ENCODE peak calls at places on chromosome 2, in nine cellular contexts. One of them, this sample, is unnamed.

GRCh38 chr2:27792759-27793158 is 21.2 kb downstream of the MRPL33 start:
- DNase-seq in A549: no peak
- DNase-seq in endothelial cell: no peak
- DNase-seq in BJ: no peak
- DNase-seq in fibroblast of pulmonary artery: peak
- DNase-seq in foreskin fibroblast: peak
- DNase-seq in glutamatergic neuron: no peak
- DNase-seq in prostate gland: no peak
- DNase-seq in heart right ventricle: no peak
- DNase-seq in this sample: peak

GRCh38 chr2:237184192-237184922 is 98.7 kb downstream of the COPS8 start:
- DNase-seq in A549: peak
- DNase-seq in endothelial cell: no peak
- DNase-seq in BJ: no peak
- DNase-seq in fibroblast of pulmonary artery: peak
- DNase-seq in foreskin fibroblast: peak
- DNase-seq in glutamatergic neuron: no peak
- DNase-seq in prostate gland: no peak
- DNase-seq in heart right ventricle: no peak
- DNase-seq in this sample: peak

GRCh38 chr2:105814291-105814940 is 69.7 kb downstream of the NCK2 start:
- DNase-seq in A549: no peak
- DNase-seq in endothelial cell: no peak
- DNase-seq in BJ: no peak
- DNase-seq in fibroblast of pulmonary artery: no peak
- DNase-seq in foreskin fibroblast: peak
- DNase-seq in glutamatergic neuron: no peak
- DNase-seq in prostate gland: no peak
- DNase-seq in heart right ventricle: no peak
- DNase-seq in this sample: peak

GRCh38 chr2:47867205-47867604 is 39.1 kb downstream of the FBXO11 start:
- DNase-seq in A549: peak
- DNase-seq in endothelial cell: no peak
- DNase-seq in BJ: peak
- DNase-seq in fibroblast of pulmonary artery: peak
- DNase-seq in foreskin fibroblast: peak
- DNase-seq in glutamatergic neuron: no peak
- DNase-seq in prostate gland: no peak
- DNase-seq in heart right ventricle: peak
- DNase-seq in this sample: peak

GRCh38 chr2:41720702-41721344 is 327.0 kb upstream of the PKDCC start:
- DNase-seq in A549: no peak
- DNase-seq in endothelial cell: no peak
- DNase-seq in BJ: no peak
- DNase-seq in fibroblast of pulmonary artery: peak
- DNase-seq in foreskin fibroblast: peak
- DNase-seq in glutamatergic neuron: no peak
- DNase-seq in prostate gland: no peak
- DNase-seq in heart right ventricle: no peak
- DNase-seq in this sample: no peak

GRCh38 chr2:135227386-135227785 is 175.3 kb downstream of the RAB3GAP1 start:
- DNase-seq in A549: no peak
- DNase-seq in endothelial cell: no peak
- DNase-seq in BJ: peak
- DNase-seq in fibroblast of pulmonary artery: no peak
- DNase-seq in foreskin fibroblast: peak
- DNase-seq in glutamatergic neuron: no peak
- DNase-seq in prostate gland: no peak
- DNase-seq in heart right ventricle: no peak
- DNase-seq in this sample: no peak

GRCh38 chr2:10773841-10774341 is 38.7 kb downstream of the PDIA6 start:
- DNase-seq in A549: no peak
- DNase-seq in endothelial cell: no peak
- DNase-seq in BJ: no peak
- DNase-seq in fibroblast of pulmonary artery: no peak
- DNase-seq in foreskin fibroblast: no peak
- DNase-seq in glutamatergic neuron: no peak
- DNase-seq in prostate gland: peak
- DNase-seq in heart right ventricle: no peak
- DNase-seq in this sample: peak

GRCh38 chr2:238380336-238380735 is 46.4 kb upstream of the ASB1 start:
- DNase-seq in A549: no peak
- DNase-seq in endothelial cell: no peak
- DNase-seq in BJ: no peak
- DNase-seq in fibroblast of pulmonary artery: no peak
- DNase-seq in foreskin fibroblast: no peak
- DNase-seq in glutamatergic neuron: no peak
- DNase-seq in prostate gland: no peak
- DNase-seq in heart right ventricle: no peak
- DNase-seq in this sample: no peak

GRCh38 chr2:59733970-59734369 is 819.5 kb downstream of the BCL11A start:
- DNase-seq in A549: no peak
- DNase-seq in endothelial cell: no peak
- DNase-seq in BJ: no peak
- DNase-seq in fibroblast of pulmonary artery: no peak
- DNase-seq in foreskin fibroblast: no peak
- DNase-seq in glutamatergic neuron: no peak
- DNase-seq in prostate gland: no peak
- DNase-seq in heart right ventricle: no peak
- DNase-seq in this sample: no peak

GRCh38 chr2:237429761-237430160 is 15.8 kb upstream of the COL6A3 start:
- DNase-seq in A549: no peak
- DNase-seq in endothelial cell: no peak
- DNase-seq in BJ: no peak
- DNase-seq in fibroblast of pulmonary artery: no peak
- DNase-seq in foreskin fibroblast: peak
- DNase-seq in glutamatergic neuron: no peak
- DNase-seq in prostate gland: no peak
- DNase-seq in heart right ventricle: no peak
- DNase-seq in this sample: no peak

GRCh38 chr2:137968477-137969417 is 4.5 kb downstream of the HNMT start:
- DNase-seq in A549: no peak
- DNase-seq in endothelial cell: no peak
- DNase-seq in BJ: no peak
- DNase-seq in fibroblast of pulmonary artery: no peak
- DNase-seq in foreskin fibroblast: no peak
- DNase-seq in glutamatergic neuron: no peak
- DNase-seq in prostate gland: no peak
- DNase-seq in heart right ventricle: no peak
- DNase-seq in this sample: no peak

GRCh38 chr2:146850746-146851145 is 994.1 kb upstream of the ACVR2A start:
- DNase-seq in A549: no peak
- DNase-seq in endothelial cell: no peak
- DNase-seq in BJ: no peak
- DNase-seq in fibroblast of pulmonary artery: no peak
- DNase-seq in foreskin fibroblast: no peak
- DNase-seq in glutamatergic neuron: no peak
- DNase-seq in prostate gland: no peak
- DNase-seq in heart right ventricle: no peak
- DNase-seq in this sample: no peak

GRCh38 chr2:1654696-1655374 is 89.5 kb downstream of the PXDN start:
- DNase-seq in A549: no peak
- DNase-seq in endothelial cell: no peak
- DNase-seq in BJ: no peak
- DNase-seq in fibroblast of pulmonary artery: no peak
- DNase-seq in foreskin fibroblast: no peak
- DNase-seq in glutamatergic neuron: no peak
- DNase-seq in prostate gland: no peak
- DNase-seq in heart right ventricle: no peak
- DNase-seq in this sample: no peak

GRCh38 chr2:96802281-96802595 is 13.8 kb upstream of the CNNM3 start:
- DNase-seq in A549: no peak
- DNase-seq in endothelial cell: no peak
- DNase-seq in BJ: no peak
- DNase-seq in fibroblast of pulmonary artery: no peak
- DNase-seq in foreskin fibroblast: no peak
- DNase-seq in glutamatergic neuron: no peak
- DNase-seq in prostate gland: no peak
- DNase-seq in heart right ventricle: no peak
- DNase-seq in this sample: no peak
- TF ChIP-seq CTCF in A549: no peak
- TF ChIP-seq CTCF in endothelial cell: no peak
- TF ChIP-seq CTCF in BJ: no peak
- TF ChIP-seq CTCF in fibroblast of pulmonary artery: no peak
- TF ChIP-seq CTCF in foreskin fibroblast: no peak
- TF ChIP-seq CTCF in glutamatergic neuron: no peak
- TF ChIP-seq CTCF in prostate gland: no peak
- TF ChIP-seq CTCF in heart right ventricle: no peak
- TF ChIP-seq CTCF in this sample: no peak

GRCh38 chr2:98802344-98802743 is 71.4 kb upstream of the MGAT4A start:
- DNase-seq in A549: no peak
- DNase-seq in endothelial cell: no peak
- DNase-seq in BJ: no peak
- DNase-seq in fibroblast of pulmonary artery: no peak
- DNase-seq in foreskin fibroblast: no peak
- DNase-seq in glutamatergic neuron: no peak
- DNase-seq in prostate gland: no peak
- DNase-seq in heart right ventricle: no peak
- DNase-seq in this sample: no peak
- TF ChIP-seq CTCF in A549: no peak
- TF ChIP-seq CTCF in endothelial cell: no peak
- TF ChIP-seq CTCF in BJ: no peak
- TF ChIP-seq CTCF in fibroblast of pulmonary artery: no peak
- TF ChIP-seq CTCF in foreskin fibroblast: no peak
- TF ChIP-seq CTCF in glutamatergic neuron: no peak
- TF ChIP-seq CTCF in prostate gland: no peak
- TF ChIP-seq CTCF in heart right ventricle: no peak
- TF ChIP-seq CTCF in this sample: no peak

DNA sequence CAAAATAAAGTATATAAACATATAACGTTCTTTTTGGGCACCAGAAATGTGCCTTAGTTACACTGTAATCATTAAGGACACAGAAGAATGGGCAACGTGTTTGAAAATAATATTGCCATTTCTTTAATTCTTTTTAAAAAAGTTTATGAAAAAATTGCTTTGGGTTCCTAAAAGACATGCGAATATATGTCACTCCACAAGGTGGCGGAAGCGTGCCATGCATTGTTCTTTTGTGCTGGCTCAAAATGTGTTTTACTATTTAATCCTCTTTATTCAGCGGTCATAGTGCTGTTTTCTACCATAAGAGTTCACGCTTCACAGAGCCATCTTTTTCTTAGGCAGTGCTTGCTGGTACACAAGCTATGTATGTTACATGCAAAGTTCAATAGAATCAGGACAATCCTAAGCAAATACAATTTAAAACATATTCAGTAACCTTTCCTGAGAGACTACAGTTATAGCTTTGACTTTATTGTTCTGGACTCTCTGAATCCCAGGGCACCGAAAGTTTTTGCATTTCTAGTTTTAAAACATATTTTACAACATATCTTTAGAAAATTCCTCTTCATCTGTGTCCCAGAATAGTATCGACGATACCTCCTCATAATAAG is 147.8 kb upstream of the ERBB4 start:
- DNase-seq in A549: peak
- DNase-seq in endothelial cell: peak
- DNase-seq in BJ: no peak
- DNase-seq in fibroblast of pulmonary artery: peak
- DNase-seq in foreskin fibroblast: peak
- DNase-seq in glutamatergic neuron: peak
- DNase-seq in prostate gland: peak
- DNase-seq in heart right ventricle: peak
- DNase-seq in this sample: peak
- TF ChIP-seq CTCF in A549: peak
- TF ChIP-seq CTCF in endothelial cell: peak
- TF ChIP-seq CTCF in BJ: peak
- TF ChIP-seq CTCF in fibroblast of pulmonary artery: peak
- TF ChIP-seq CTCF in foreskin fibroblast: peak
- TF ChIP-seq CTCF in glutamatergic neuron: peak
- TF ChIP-seq CTCF in prostate gland: peak
- TF ChIP-seq CTCF in heart right ventricle: peak
- TF ChIP-seq CTCF in this sample: peak

GRCh38 chr2:13046557-13047165 is 329.9 kb downstream of the TRIB2 start:
- DNase-seq in A549: peak
- DNase-seq in endothelial cell: no peak
- DNase-seq in BJ: no peak
- DNase-seq in fibroblast of pulmonary artery: peak
- DNase-seq in foreskin fibroblast: peak
- DNase-seq in glutamatergic neuron: no peak
- DNase-seq in prostate gland: no peak
- DNase-seq in heart right ventricle: no peak
- DNase-seq in this sample: peak
- TF ChIP-seq CTCF in A549: peak
- TF ChIP-seq CTCF in endothelial cell: peak
- TF ChIP-seq CTCF in BJ: peak
- TF ChIP-seq CTCF in fibroblast of pulmonary artery: peak
- TF ChIP-seq CTCF in foreskin fibroblast: peak
- TF ChIP-seq CTCF in glutamatergic neuron: peak
- TF ChIP-seq CTCF in prostate gland: peak
- TF ChIP-seq CTCF in heart right ventricle: peak
- TF ChIP-seq CTCF in this sample: peak

DNA sequence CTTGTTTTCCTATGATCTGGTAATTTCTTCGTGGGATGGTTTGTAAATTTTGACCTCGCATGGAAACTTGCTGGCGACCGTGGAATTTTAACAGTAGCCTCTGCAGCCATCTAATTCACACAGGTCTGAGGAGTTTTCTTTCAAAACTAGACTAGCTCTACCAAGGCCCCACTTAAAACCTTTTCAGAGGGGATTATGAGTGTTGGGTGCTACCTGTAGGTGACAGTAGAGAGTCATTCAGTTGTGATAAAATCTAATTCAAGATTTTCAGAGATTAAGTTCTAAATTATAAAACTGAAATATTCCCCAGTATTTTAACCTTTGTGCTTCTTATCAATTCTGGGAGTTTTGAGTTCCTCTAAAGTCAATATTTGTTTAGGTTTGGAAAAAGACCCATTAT is 31.0 kb downstream of the THSD7B start:
- DNase-seq in A549: no peak
- DNase-seq in endothelial cell: no peak
- DNase-seq in BJ: no peak
- DNase-seq in fibroblast of pulmonary artery: no peak
- DNase-seq in foreskin fibroblast: no peak
- DNase-seq in glutamatergic neuron: no peak
- DNase-seq in prostate gland: no peak
- DNase-seq in heart right ventricle: no peak
- DNase-seq in this sample: no peak
- TF ChIP-seq CTCF in A549: no peak
- TF ChIP-seq CTCF in endothelial cell: peak
- TF ChIP-seq CTCF in BJ: no peak
- TF ChIP-seq CTCF in fibroblast of pulmonary artery: no peak
- TF ChIP-seq CTCF in foreskin fibroblast: no peak
- TF ChIP-seq CTCF in glutamatergic neuron: peak
- TF ChIP-seq CTCF in prostate gland: no peak
- TF ChIP-seq CTCF in heart right ventricle: no peak
- TF ChIP-seq CTCF in this sample: no peak

GRCh38 chr2:113282747-113283533 is 4.2 kb upstream of the PAX8 start:
- DNase-seq in A549: peak
- DNase-seq in endothelial cell: no peak
- DNase-seq in BJ: no peak
- DNase-seq in fibroblast of pulmonary artery: no peak
- DNase-seq in foreskin fibroblast: peak
- DNase-seq in glutamatergic neuron: peak
- DNase-seq in prostate gland: peak
- DNase-seq in heart right ventricle: peak
- DNase-seq in this sample: peak
- TF ChIP-seq CTCF in A549: peak
- TF ChIP-seq CTCF in endothelial cell: no peak
- TF ChIP-seq CTCF in BJ: no peak
- TF ChIP-seq CTCF in fibroblast of pulmonary artery: peak
- TF ChIP-seq CTCF in foreskin fibroblast: no peak
- TF ChIP-seq CTCF in glutamatergic neuron: no peak
- TF ChIP-seq CTCF in prostate gland: no peak
- TF ChIP-seq CTCF in heart right ventricle: no peak
- TF ChIP-seq CTCF in this sample: peak